ENCODE peak calls at places on chromosomes 1 and 21, in eight cellular contexts. O, U, T, P, H, A, W and I are unnamed samples.

GRCh38 chr21:46324390-46325072 is 575 bp downstream of the PCNT start:
- DNase-seq in O (peak), U (peak), T (peak), P (peak), H (peak), A (peak), W (peak), I (peak)

GRCh38 chr1:162367772-162368171 is 8.9 kb downstream of the SPATA46 start:
- DNase-seq in O (no peak), U (no peak), T (no peak), P (no peak), H (no peak), A (no peak), W (no peak), I (no peak)

GRCh38 chr1:69167876-69168275 is 399.8 kb upstream of the LRRC7 start:
- DNase-seq in O (no peak), U (no peak), T (no peak), P (no peak), H (peak), A (no peak), W (no peak), I (no peak)

GRCh38 chr1:157181258-157181657 is 43.1 kb upstream of the ETV3 start:
- DNase-seq in O (no peak), U (no peak), T (no peak), P (no peak), H (no peak), A (no peak), W (no peak), I (no peak)

GRCh38 chr1:17746920-17747319 is 8.2 kb upstream of the ACTL8 start:
- DNase-seq in O (no peak), U (no peak), T (no peak), P (no peak), H (no peak), A (no peak), W (no peak), I (no peak)

GRCh38 chr1:60463786-60464185 is 390.2 kb upstream of the C1orf87 start:
- DNase-seq in O (no peak), U (no peak), T (no peak), P (no peak), H (no peak), A (no peak), W (no peak), I (no peak)

GRCh38 chr1:89962024-89962741 is 32.7 kb upstream of the ZNF326 start:
- DNase-seq in O (no peak), U (no peak), T (no peak), P (no peak), H (peak), A (peak), W (no peak), I (no peak)

GRCh38 chr1:226706664-226707063 is 32.4 kb downstream of the ITPKB start:
- DNase-seq in O (no peak), U (no peak), T (no peak), P (peak), H (no peak), A (no peak), W (no peak), I (no peak)

GRCh38 chr21:45517249-45518065 is 24.8 kb downstream of the SLC19A1 start:
- DNase-seq in O (peak), U (no peak), T (no peak), P (no peak), H (no peak), A (no peak), W (no peak), I (peak)

GRCh38 chr1:211024901-211025300 is 109.0 kb downstream of the KCNH1 start:
- DNase-seq in O (no peak), U (no peak), T (no peak), P (no peak), H (no peak), A (no peak), W (no peak), I (no peak)